ENCODE peak calls at places on chromosomes 6 and 20, in nine cellular contexts. L, M, T, J, Y, D, A, H and X are unnamed samples.

GRCh38 chr6:130625825-130626500 is 201.2 kb upstream of the SMLR1 start:
- DNase-seq in Y (no peak), D (no peak), A (peak; percentile 88), L (peak; percentile 67), H (no peak), T (no peak), J (no peak), M (no peak), X (no peak)

GRCh38 chr6:131640100-131640499 is 3.0 kb downstream of the ENPP3 start:
- DNase-seq in A (no peak), J (no peak), T (no peak), H (no peak), L (no peak), D (no peak), Y (no peak), M (no peak), X (no peak)

GRCh38 chr6:87700729-87701675 is 1.0 kb downstream of the AKIRIN2 start:
- DNase-seq in T (peak; percentile 13), Y (no peak), J (peak; percentile 70), H (peak; percentile 43), L (peak; percentile 58), D (no peak), A (peak; percentile 87), M (peak; percentile 13), X (no peak)

GRCh38 chr6:29938746-29939508 is 3.4 kb upstream of the HLA-A start:
- DNase-seq in D (no peak), L (no peak), H (no peak), Y (no peak), M (no peak), J (no peak), A (no peak), T (no peak), X (no peak)

GRCh38 chr6:72787521-72788031 is 165.7 kb downstream of the KCNQ5 start:
- DNase-seq in T (no peak), A (peak; percentile 89), H (no peak), M (no peak), J (no peak), Y (no peak), D (peak; percentile 50), L (peak; percentile 92), X (no peak)

GRCh38 chr6:22250486-22250885 is 46.4 kb downstream of the PRL start:
- DNase-seq in A (no peak), L (no peak), Y (no peak), J (no peak), H (peak; percentile 80), M (no peak), D (peak; percentile 60), T (no peak), X (no peak)

GRCh38 chr20:64079273-64080012 is at the start of gene RGS19:
- DNase-seq in T (peak; percentile 57), L (peak; percentile 55), H (peak; percentile 72), Y (peak; percentile 72), D (no peak), J (peak; percentile 93), M (peak; percentile 70), A (peak; percentile 74), X (peak; percentile 60)

GRCh38 chr20:1306316-1307135 is 22.4 kb downstream of the SDCBP2 start:
- DNase-seq in Y (no peak), D (no peak), A (no peak), T (no peak), M (no peak), J (no peak), H (no peak), L (no peak), X (no peak)

GRCh38 chr6:1486387-1486786 is 97.0 kb downstream of the FOXF2 start:
- DNase-seq in L (no peak), J (no peak), D (no peak), A (no peak), Y (no peak), H (no peak), T (no peak), M (no peak), X (no peak)

GRCh38 chr6:160010067-160010466 is 41.2 kb downstream of the IGF2R start:
- DNase-seq in Y (no peak), T (no peak), D (no peak), A (peak; percentile 26), L (peak; percentile 82), M (no peak), J (no peak), H (no peak), X (no peak)

GRCh38 chr6:52157301-52157930 is 28.8 kb upstream of the IL17A start:
- DNase-seq in D (no peak), A (peak; percentile 87), M (peak; percentile 50), L (peak; percentile 29), Y (no peak), H (no peak), J (no peak), T (no peak), X (no peak)

GRCh38 chr6:117590447-117590846 is 11.9 kb downstream of the GOPC start:
- DNase-seq in D (no peak), T (no peak), A (no peak), H (no peak), L (no peak), Y (no peak), M (no peak), J (no peak), X (no peak)

GRCh38 chr6:221531-222349 is 70.5 kb upstream of the DUSP22 start:
- DNase-seq in D (no peak), T (no peak), M (no peak), L (peak; percentile 46), A (peak; percentile 19), H (no peak), Y (no peak), J (no peak), X (no peak)

GRCh38 chr6:10449751-10450150 is 34.9 kb upstream of the TFAP2A start:
- DNase-seq in J (no peak), H (no peak), T (no peak), D (no peak), L (no peak), A (peak; percentile 50), M (no peak), Y (no peak), X (no peak)

GRCh38 chr6:51511081-51511480 is 576.3 kb downstream of the PKHD1 start:
- DNase-seq in A (no peak), L (no peak), M (no peak), Y (no peak), D (no peak), J (no peak), H (no peak), T (no peak), X (no peak)

GRCh38 chr6:33988121-33989015 is 157.5 kb downstream of the GRM4 start:
- DNase-seq in Y (peak; percentile 46), M (no peak), D (no peak), J (no peak), L (no peak), T (no peak), A (no peak), H (peak; percentile 97), X (peak; percentile 87)

GRCh38 chr6:56314683-56315523 is 67.5 kb upstream of the COL21A1 start:
- DNase-seq in A (peak; percentile 67), D (peak; percentile 23), J (no peak), M (no peak), L (peak; percentile 71), H (peak; percentile 54), T (no peak), Y (peak; percentile 25), X (peak; percentile 37)

GRCh38 chr6:27078734-27079357 is 168.7 kb upstream of the PRSS16 start:
- DNase-seq in D (no peak), A (peak; percentile 73), M (peak; percentile 13), J (no peak), H (peak; percentile 91), T (no peak), L (peak; percentile 79), Y (peak; percentile 31), X (peak; percentile 90)

GRCh38 chr6:100115702-100116101 is 121.7 kb upstream of the MCHR2 start:
- DNase-seq in Y (no peak), J (no peak), M (no peak), H (no peak), T (no peak), D (no peak), L (no peak), A (no peak), X (no peak)

GRCh38 chr6:156068870-156069269 is 613.2 kb upstream of the NOX3 start:
- DNase-seq in M (no peak), A (no peak), Y (no peak), L (no peak), D (no peak), T (no peak), J (no peak), H (peak; percentile 11), X (no peak)

GRCh38 chr6:32970413-32971244 is 2.2 kb downstream of the BRD2 start:
- DNase-seq in D (no peak), M (peak; percentile 81), H (peak; percentile 73), L (peak; percentile 92), A (peak; percentile 90), T (no peak), J (peak; percentile 97), Y (peak; percentile 22), X (no peak)

GRCh38 chr6:68958327-68958726 is 323.2 kb downstream of the ADGRB3 start:
- DNase-seq in J (no peak), M (no peak), A (peak; percentile 41), T (no peak), Y (no peak), H (peak; percentile 27), D (no peak), L (peak; percentile 5), X (peak; percentile 9)